ENCODE peak calls at places on chromosome 16, in four cellular contexts. T is NCI-H2081, L is PC-9, S is cardiac fibroblast. J is an unnamed sample.

GRCh38 chr16:29674188-29674587 is 4.8 kb upstream of the QPRT start:
- DNase-seq in T (no peak), L (no peak), S (peak), J (no peak)

GRCh38 chr16:29876186-29876577 is 13.2 kb upstream of the CDIPT start:
- DNase-seq in T (no peak), L (no peak), S (no peak), J (no peak)

GRCh38 chr16:50996166-50996565 is 154.9 kb downstream of the SALL1 start:
- DNase-seq in T (no peak), L (no peak), S (no peak), J (no peak)

GRCh38 chr16:89122322-89122831 is 28.7 kb downstream of the ACSF3 start:
- DNase-seq in T (peak), L (no peak), S (no peak), J (no peak)

GRCh38 chr16:83797013-83797412 is 10.8 kb upstream of the HSBP1 start:
- DNase-seq in T (peak), L (no peak), S (no peak), J (no peak)

GRCh38 chr16:63361032-63361624 is 1324.9 kb upstream of the CDH8 start:
- DNase-seq in T (peak), L (no peak), S (peak), J (peak)

GRCh38 chr16:89315791-89316581 is 98.5 kb downstream of the ZNF778 start:
- DNase-seq in T (peak), L (peak), S (peak), J (peak)

GRCh38 chr16:69143116-69143515 is 10.7 kb downstream of the UTP4 start:
- DNase-seq in T (no peak), L (no peak), S (peak), J (no peak)

GRCh38 chr16:50065624-50066481 is at the start of gene HEATR3:
- DNase-seq in T (peak), L (peak), S (peak), J (peak)

GRCh38 chr16:77897038-77897437 is 108.7 kb downstream of the VAT1L start:
- DNase-seq in T (no peak), L (no peak), S (no peak), J (no peak)

GRCh38 chr16:85402910-85403692 is 210.0 kb upstream of the GSE1 start:
- DNase-seq in T (no peak), L (no peak), S (peak), J (no peak)

GRCh38 chr16:77564791-77565390 is 130.1 kb upstream of the ADAMTS18 start:
- DNase-seq in T (no peak), L (no peak), S (peak), J (no peak)

GRCh38 chr16:85716680-85717038 is 27.9 kb upstream of the GINS2 start:
- DNase-seq in T (peak), L (no peak), S (no peak), J (no peak)

GRCh38 chr16:51134269-51134812 is 16.7 kb downstream of the SALL1 start:
- DNase-seq in T (no peak), L (no peak), S (no peak), J (no peak)

GRCh38 chr16:69476920-69477418 is 52.5 kb downstream of the CYB5B start:
- DNase-seq in T (no peak), L (peak), S (peak), J (peak)

GRCh38 chr16:22397459-22397858 is 23.0 kb upstream of the CDR2 start:
- DNase-seq in T (no peak), L (peak), S (peak), J (no peak)